ENCODE peak calls at places on chromosomes 13 and 19, in eight cellular contexts. E is progenitor cell of endocrine pancreas; T is stimulated activated CD4-positive, alpha-beta T cell treated with anti-CD3 and anti-CD28 coated beads, Interleukin-2, amount 100 ng/mL, for 48 hours; G is T-cell; Y is NCI-H2081; J is NCI-H1930; N is AG09309; M is aorta. R is an unnamed sample.

GRCh38 chr13:32838985-32839384 is 177.2 kb upstream of the KL start:
- DNase-seq in E (no peak), T (no peak), G (no peak), Y (peak), J (no peak), N (no peak), M (no peak), R (peak)

GRCh38 chr13:79946556-79946955 is 394.4 kb downstream of the SPRY2 start:
- DNase-seq in E (no peak), T (no peak), G (no peak), Y (no peak), J (no peak), N (no peak), M (no peak), R (no peak)

GRCh38 chr13:100560498-100561215 is 27.9 kb downstream of the GGACT start:
- DNase-seq in E (no peak), T (no peak), G (no peak), Y (no peak), J (no peak), N (no peak), M (no peak), R (no peak)

GRCh38 chr19:7506385-7507328 is 9.2 kb upstream of the ZNF358 start:
- DNase-seq in E (no peak), T (no peak), G (no peak), Y (peak), J (peak), N (no peak), M (peak), R (peak)

GRCh38 chr19:46492841-46493235 is 2.8 kb downstream of the PNMA8B start:
- DNase-seq in E (no peak), T (no peak), G (no peak), Y (no peak), J (no peak), N (no peak), M (peak), R (no peak)

GRCh38 chr19:46766569-46767317 is 20.5 kb upstream of the STRN4 start:
- DNase-seq in E (no peak), T (peak), G (peak), Y (no peak), J (no peak), N (no peak), M (no peak), R (no peak)

GRCh38 chr19:8306235-8307054 is 1.7 kb downstream of the CD320 start:
- DNase-seq in E (peak), T (no peak), G (no peak), Y (no peak), J (no peak), N (no peak), M (peak), R (no peak)

GRCh38 chr13:94479559-94480095 is at the start of gene DCT:
- DNase-seq in E (no peak), T (no peak), G (no peak), Y (no peak), J (no peak), N (no peak), M (no peak), R (peak)

GRCh38 chr13:48489666-48490065 is 43.2 kb downstream of the RCBTB2 start:
- DNase-seq in E (no peak), T (no peak), G (no peak), Y (no peak), J (no peak), N (no peak), M (no peak), R (no peak)

GRCh38 chr19:36225219-36225892 is 10.4 kb downstream of the ZNF146 start:
- DNase-seq in E (no peak), T (no peak), G (no peak), Y (no peak), J (no peak), N (peak), M (no peak), R (no peak)

GRCh38 chr13:32951580-32951979 is 64.6 kb upstream of the KL start:
- DNase-seq in E (no peak), T (no peak), G (no peak), Y (peak), J (peak), N (no peak), M (no peak), R (no peak)

GRCh38 chr19:6723738-6724137 is 3.3 kb upstream of the C3 start:
- DNase-seq in E (no peak), T (no peak), G (no peak), Y (no peak), J (no peak), N (no peak), M (peak), R (no peak)

GRCh38 chr19:55310498-55310897 is 14.6 kb downstream of the TMEM150B start:
- DNase-seq in E (no peak), T (no peak), G (no peak), Y (no peak), J (no peak), N (no peak), M (no peak), R (no peak)

GRCh38 chr13:109665781-109666249 is 120.6 kb downstream of the IRS2 start:
- DNase-seq in E (no peak), T (no peak), G (no peak), Y (no peak), J (no peak), N (no peak), M (no peak), R (no peak)

GRCh38 chr13:41956272-41956671 is 4.6 kb downstream of the VWA8 start:
- DNase-seq in E (no peak), T (no peak), G (no peak), Y (no peak), J (no peak), N (no peak), M (no peak), R (no peak)

GRCh38 chr13:31310781-31311180 is 111.0 kb downstream of the B3GLCT start:
- DNase-seq in E (no peak), T (no peak), G (no peak), Y (peak), J (no peak), N (no peak), M (no peak), R (no peak)

GRCh38 chr19:3975637-3976087 is 4.8 kb upstream of the DAPK3 start:
- DNase-seq in E (no peak), T (no peak), G (no peak), Y (no peak), J (no peak), N (no peak), M (no peak), R (no peak)

GRCh38 chr13:19910336-19911072 is 47.1 kb upstream of the ZMYM5 start:
- DNase-seq in E (no peak), T (no peak), G (no peak), Y (no peak), J (no peak), N (peak), M (no peak), R (no peak)

GRCh38 chr19:54451997-54452396 is 3.0 kb downstream of the LENG8 start:
- DNase-seq in E (no peak), T (no peak), G (no peak), Y (no peak), J (no peak), N (no peak), M (peak), R (no peak)

GRCh38 chr19:41415154-41415571 is 12.0 kb downstream of the B3GNT8 start:
- DNase-seq in E (no peak), T (no peak), G (no peak), Y (no peak), J (no peak), N (no peak), M (no peak), R (no peak)

GRCh38 chr13:80339841-80340642 is 884 bp downstream of the SPRY2 start:
- DNase-seq in E (peak), T (peak), G (no peak), Y (peak), J (no peak), N (no peak), M (peak), R (no peak)

GRCh38 chr19:40210919-40211318 is 7.3 kb downstream of the TTC9B start:
- DNase-seq in E (no peak), T (no peak), G (no peak), Y (no peak), J (no peak), N (no peak), M (no peak), R (no peak)

GRCh38 chr13:106481919-106482318 is 53.5 kb downstream of the EFNB2 start:
- DNase-seq in E (no peak), T (no peak), G (no peak), Y (no peak), J (no peak), N (no peak), M (no peak), R (no peak)

GRCh38 chr13:22801402-22802003 is 379.3 kb upstream of the SGCG start:
- DNase-seq in E (no peak), T (no peak), G (no peak), Y (no peak), J (peak), N (no peak), M (no peak), R (no peak)

GRCh38 chr19:44582581-44583265 is 30.6 kb upstream of the IGSF23 start:
- DNase-seq in E (no peak), T (peak), G (no peak), Y (no peak), J (peak), N (no peak), M (no peak), R (no peak)

GRCh38 chr13:111216166-111216960 is 101.3 kb downstream of the ARHGEF7 start:
- DNase-seq in E (peak), T (peak), G (peak), Y (peak), J (no peak), N (no peak), M (no peak), R (peak)

GRCh38 chr19:46193678-46194077 is 35.9 kb upstream of the IGFL1 start:
- DNase-seq in E (no peak), T (no peak), G (no peak), Y (no peak), J (no peak), N (no peak), M (no peak), R (no peak)

GRCh38 chr19:996051-996838 is 4.0 kb upstream of the GRIN3B start:
- DNase-seq in E (no peak), T (peak), G (peak), Y (peak), J (no peak), N (no peak), M (no peak), R (peak)